ENCODE peak calls at places on chromosomes 3 and 15, in seven cellular contexts. One of them, this sample, is unnamed.

GRCh38 chr3:134473868-134474546 is 11.8 kb downstream of the ANAPC13 start:
- DNase-seq in activated effector memory CD4-positive, alpha-beta T cell treated with anti-CD3 and anti-CD28 coated beads, Interleukin-2, amount 50 U/mL, for 16 hours: peak
- DNase-seq in left ventricle myocardium superior: peak
- DNase-seq in mucosa of gallbladder: peak
- DNase-seq in left cardiac atrium: peak
- DNase-seq in activated gamma-delta T cell treated with Interleukin-2 at 50 U/mL for 16 hours: peak
- DNase-seq in HCT116: peak
- DNase-seq in this sample: peak

GRCh38 chr15:33131880-33132279 is 62.6 kb downstream of the FMN1 start:
- DNase-seq in activated effector memory CD4-positive, alpha-beta T cell treated with anti-CD3 and anti-CD28 coated beads, Interleukin-2, amount 50 U/mL, for 16 hours: no peak
- DNase-seq in left ventricle myocardium superior: no peak
- DNase-seq in mucosa of gallbladder: no peak
- DNase-seq in left cardiac atrium: no peak
- DNase-seq in activated gamma-delta T cell treated with Interleukin-2 at 50 U/mL for 16 hours: no peak
- DNase-seq in HCT116: no peak
- DNase-seq in this sample: no peak

GRCh38 chr3:160296591-160296990 is 71.4 kb downstream of the C3orf80 start:
- DNase-seq in activated effector memory CD4-positive, alpha-beta T cell treated with anti-CD3 and anti-CD28 coated beads, Interleukin-2, amount 50 U/mL, for 16 hours: no peak
- DNase-seq in left ventricle myocardium superior: no peak
- DNase-seq in mucosa of gallbladder: no peak
- DNase-seq in left cardiac atrium: no peak
- DNase-seq in activated gamma-delta T cell treated with Interleukin-2 at 50 U/mL for 16 hours: no peak
- DNase-seq in HCT116: no peak
- DNase-seq in this sample: no peak

GRCh38 chr15:51331141-51331540 is 7.3 kb downstream of the CYP19A1 start:
- DNase-seq in activated effector memory CD4-positive, alpha-beta T cell treated with anti-CD3 and anti-CD28 coated beads, Interleukin-2, amount 50 U/mL, for 16 hours: no peak
- DNase-seq in left ventricle myocardium superior: no peak
- DNase-seq in mucosa of gallbladder: no peak
- DNase-seq in left cardiac atrium: no peak
- DNase-seq in activated gamma-delta T cell treated with Interleukin-2 at 50 U/mL for 16 hours: no peak
- DNase-seq in HCT116: no peak
- DNase-seq in this sample: no peak

GRCh38 chr3:53102601-53103147 is 27.6 kb downstream of the RFT1 start:
- DNase-seq in activated effector memory CD4-positive, alpha-beta T cell treated with anti-CD3 and anti-CD28 coated beads, Interleukin-2, amount 50 U/mL, for 16 hours: peak
- DNase-seq in left ventricle myocardium superior: no peak
- DNase-seq in mucosa of gallbladder: no peak
- DNase-seq in left cardiac atrium: no peak
- DNase-seq in activated gamma-delta T cell treated with Interleukin-2 at 50 U/mL for 16 hours: no peak
- DNase-seq in HCT116: no peak
- DNase-seq in this sample: no peak

GRCh38 chr15:82698711-82699345 is 10.8 kb downstream of the AP3B2 start:
- DNase-seq in activated effector memory CD4-positive, alpha-beta T cell treated with anti-CD3 and anti-CD28 coated beads, Interleukin-2, amount 50 U/mL, for 16 hours: no peak
- DNase-seq in left ventricle myocardium superior: no peak
- DNase-seq in mucosa of gallbladder: no peak
- DNase-seq in left cardiac atrium: no peak
- DNase-seq in activated gamma-delta T cell treated with Interleukin-2 at 50 U/mL for 16 hours: no peak
- DNase-seq in HCT116: no peak
- DNase-seq in this sample: no peak

GRCh38 chr3:195756935-195757302 is 36.1 kb downstream of the MUC20 start:
- DNase-seq in activated effector memory CD4-positive, alpha-beta T cell treated with anti-CD3 and anti-CD28 coated beads, Interleukin-2, amount 50 U/mL, for 16 hours: no peak
- DNase-seq in left ventricle myocardium superior: no peak
- DNase-seq in mucosa of gallbladder: no peak
- DNase-seq in left cardiac atrium: no peak
- DNase-seq in activated gamma-delta T cell treated with Interleukin-2 at 50 U/mL for 16 hours: no peak
- DNase-seq in HCT116: no peak
- DNase-seq in this sample: no peak

GRCh38 chr3:186653079-186653710 is 12.6 kb upstream of the HRG start:
- DNase-seq in activated effector memory CD4-positive, alpha-beta T cell treated with anti-CD3 and anti-CD28 coated beads, Interleukin-2, amount 50 U/mL, for 16 hours: no peak
- DNase-seq in left ventricle myocardium superior: no peak
- DNase-seq in mucosa of gallbladder: no peak
- DNase-seq in left cardiac atrium: no peak
- DNase-seq in activated gamma-delta T cell treated with Interleukin-2 at 50 U/mL for 16 hours: no peak
- DNase-seq in HCT116: no peak
- DNase-seq in this sample: no peak

GRCh38 chr3:78507196-78507984 is 1260.4 kb downstream of the ROBO1 start:
- DNase-seq in activated effector memory CD4-positive, alpha-beta T cell treated with anti-CD3 and anti-CD28 coated beads, Interleukin-2, amount 50 U/mL, for 16 hours: no peak
- DNase-seq in left ventricle myocardium superior: no peak
- DNase-seq in mucosa of gallbladder: no peak
- DNase-seq in left cardiac atrium: no peak
- DNase-seq in activated gamma-delta T cell treated with Interleukin-2 at 50 U/mL for 16 hours: no peak
- DNase-seq in HCT116: no peak
- DNase-seq in this sample: no peak

GRCh38 chr3:114067804-114068203 is 11.3 kb downstream of the QTRT2 start:
- DNase-seq in activated effector memory CD4-positive, alpha-beta T cell treated with anti-CD3 and anti-CD28 coated beads, Interleukin-2, amount 50 U/mL, for 16 hours: no peak
- DNase-seq in left ventricle myocardium superior: no peak
- DNase-seq in mucosa of gallbladder: no peak
- DNase-seq in left cardiac atrium: no peak
- DNase-seq in activated gamma-delta T cell treated with Interleukin-2 at 50 U/mL for 16 hours: no peak
- DNase-seq in HCT116: no peak
- DNase-seq in this sample: no peak

GRCh38 chr3:157427906-157428305 is 8.7 kb upstream of the PTX3 start:
- DNase-seq in activated effector memory CD4-positive, alpha-beta T cell treated with anti-CD3 and anti-CD28 coated beads, Interleukin-2, amount 50 U/mL, for 16 hours: no peak
- DNase-seq in left ventricle myocardium superior: no peak
- DNase-seq in mucosa of gallbladder: no peak
- DNase-seq in left cardiac atrium: no peak
- DNase-seq in activated gamma-delta T cell treated with Interleukin-2 at 50 U/mL for 16 hours: no peak
- DNase-seq in HCT116: no peak
- DNase-seq in this sample: no peak

GRCh38 chr15:92617197-92618037 is 38.2 kb downstream of the FAM174B start:
- DNase-seq in activated effector memory CD4-positive, alpha-beta T cell treated with anti-CD3 and anti-CD28 coated beads, Interleukin-2, amount 50 U/mL, for 16 hours: peak
- DNase-seq in left ventricle myocardium superior: peak
- DNase-seq in mucosa of gallbladder: peak
- DNase-seq in left cardiac atrium: peak
- DNase-seq in activated gamma-delta T cell treated with Interleukin-2 at 50 U/mL for 16 hours: no peak
- DNase-seq in HCT116: no peak
- DNase-seq in this sample: no peak

GRCh38 chr3:73637042-73637441 is 12.3 kb upstream of the PDZRN3 start:
- DNase-seq in activated effector memory CD4-positive, alpha-beta T cell treated with anti-CD3 and anti-CD28 coated beads, Interleukin-2, amount 50 U/mL, for 16 hours: no peak
- DNase-seq in left ventricle myocardium superior: no peak
- DNase-seq in mucosa of gallbladder: no peak
- DNase-seq in left cardiac atrium: no peak
- DNase-seq in activated gamma-delta T cell treated with Interleukin-2 at 50 U/mL for 16 hours: no peak
- DNase-seq in HCT116: no peak
- DNase-seq in this sample: no peak

GRCh38 chr3:98068824-98069223 is 18.1 kb upstream of the OR5AC2 start:
- DNase-seq in activated effector memory CD4-positive, alpha-beta T cell treated with anti-CD3 and anti-CD28 coated beads, Interleukin-2, amount 50 U/mL, for 16 hours: no peak
- DNase-seq in left ventricle myocardium superior: no peak
- DNase-seq in mucosa of gallbladder: no peak
- DNase-seq in left cardiac atrium: no peak
- DNase-seq in activated gamma-delta T cell treated with Interleukin-2 at 50 U/mL for 16 hours: no peak
- DNase-seq in HCT116: peak
- DNase-seq in this sample: no peak

GRCh38 chr3:25652921-25653320 is 11.8 kb downstream of the TOP2B start:
- DNase-seq in activated effector memory CD4-positive, alpha-beta T cell treated with anti-CD3 and anti-CD28 coated beads, Interleukin-2, amount 50 U/mL, for 16 hours: no peak
- DNase-seq in left ventricle myocardium superior: no peak
- DNase-seq in mucosa of gallbladder: no peak
- DNase-seq in left cardiac atrium: no peak
- DNase-seq in activated gamma-delta T cell treated with Interleukin-2 at 50 U/mL for 16 hours: no peak
- DNase-seq in HCT116: no peak
- DNase-seq in this sample: no peak

GRCh38 chr15:77040673-77041072 is 30.2 kb downstream of the TSPAN3 start:
- DNase-seq in activated effector memory CD4-positive, alpha-beta T cell treated with anti-CD3 and anti-CD28 coated beads, Interleukin-2, amount 50 U/mL, for 16 hours: no peak
- DNase-seq in left ventricle myocardium superior: no peak
- DNase-seq in mucosa of gallbladder: no peak
- DNase-seq in left cardiac atrium: no peak
- DNase-seq in activated gamma-delta T cell treated with Interleukin-2 at 50 U/mL for 16 hours: no peak
- DNase-seq in HCT116: no peak
- DNase-seq in this sample: no peak